ENCODE peak calls at places on chromosome 22, in nine cellular contexts. Q is iris pigment epithelial cell; I is neural crest cell; S is activated naive CD8-positive, alpha-beta T cell treated with anti-CD3 and anti-CD28 coated beads, Interleukin-2, amount 50 U/mL, for 24 hours; Z is kidney; X is activated CD8-positive, alpha-beta T cell treated with anti-CD3 and anti-CD28 coated beads, Interleukin-2, amount 10 ng/mL, durations not matched to agents 7 days and 5 days; U is ACHN; F is activated T-cell treated with anti-CD3 and anti-CD28 coated beads, Interleukin-2, amount 50 U/mL, for 72 hours; B is tibial nerve. E is an unnamed sample.
A peak's percentile ranks its signal among the peaks of the same experiment; 100 is the strongest.

GRCh38 chr22:49209452-49210195 is 618.0 kb downstream of the BRD1 start:
- DNase-seq in Q (no peak), I (no peak), S (no peak), Z (peak; percentile 75), X (no peak), U (no peak), F (no peak), B (no peak), E (peak; percentile 22)

GRCh38 chr22:27397948-27398330 is 403.6 kb downstream of the MN1 start:
- DNase-seq in Q (no peak), I (no peak), S (no peak), Z (peak; percentile 88), X (no peak), U (no peak), F (no peak), B (no peak), E (no peak)

GRCh38 chr22:30694638-30695350 is at the start of gene OSBP2:
- DNase-seq in Q (no peak), I (peak; percentile 48), S (peak; percentile 31), Z (peak; percentile 84), X (no peak), U (peak; percentile 2), F (peak; percentile 52), B (no peak), E (peak; percentile 80)

GRCh38 chr22:36075230-36075629 is 46.6 kb upstream of the RBFOX2 start:
- DNase-seq in Q (no peak), I (no peak), S (no peak), Z (no peak), X (no peak), U (no peak), F (no peak), B (no peak), E (no peak)

GRCh38 chr22:23215294-23216204 is 35.2 kb downstream of the BCR start:
- DNase-seq in Q (peak; percentile 57), I (no peak), S (no peak), Z (peak; percentile 54), X (no peak), U (no peak), F (peak; percentile 23), B (no peak), E (no peak)

GRCh38 chr22:50599816-50600454 is 658 bp upstream of the MAPK8IP2 start:
- DNase-seq in Q (peak; percentile 24), I (peak; percentile 76), S (peak; percentile 74), Z (peak; percentile 85), X (peak; percentile 79), U (peak; percentile 43), F (peak; percentile 75), B (no peak), E (peak; percentile 91)

GRCh38 chr22:37657590-37658132 is 862 bp upstream of the PDXP start:
- DNase-seq in Q (peak; percentile 25), I (no peak), S (no peak), Z (no peak), X (no peak), U (peak; percentile 31), F (no peak), B (no peak), E (no peak)

GRCh38 chr22:32684148-32684821 is 117.2 kb upstream of the TIMP3 start:
- DNase-seq in Q (no peak), I (no peak), S (no peak), Z (no peak), X (no peak), U (no peak), F (no peak), B (no peak), E (no peak)

GRCh38 chr22:45212992-45213751 is 27.5 kb downstream of the KIAA0930 start:
- DNase-seq in Q (peak; percentile 72), I (no peak), S (no peak), Z (peak; percentile 75), X (no peak), U (peak; percentile 55), F (no peak), B (no peak), E (no peak)

GRCh38 chr22:18116634-18117033 is 6.0 kb downstream of the TUBA8 start:
- DNase-seq in Q (no peak), I (no peak), S (no peak), Z (no peak), X (no peak), U (no peak), F (no peak), B (no peak), E (peak; percentile 29)

GRCh38 chr22:38228873-38229740 is 27.3 kb downstream of the MAFF start:
- DNase-seq in Q (peak; percentile 76), I (no peak), S (no peak), Z (no peak), X (no peak), U (no peak), F (no peak), B (no peak), E (no peak)

GRCh38 chr22:20441631-20442484 is 4.2 kb upstream of the SCARF2 start:
- DNase-seq in Q (peak; percentile 40), I (no peak), S (no peak), Z (peak; percentile 76), X (no peak), U (no peak), F (no peak), B (no peak), E (peak; percentile 47)

GRCh38 chr22:37063436-37064420 is 12.2 kb downstream of the KCTD17 start:
- DNase-seq in Q (no peak), I (no peak), S (no peak), Z (peak; percentile 67), X (no peak), U (no peak), F (no peak), B (no peak), E (no peak)

GRCh38 chr22:38155703-38156102 is 25.9 kb downstream of the PLA2G6 start:
- DNase-seq in Q (no peak), I (no peak), S (no peak), Z (no peak), X (no peak), U (no peak), F (no peak), B (no peak), E (no peak)

GRCh38 chr22:36039125-36039524 is 10.5 kb upstream of the RBFOX2 start:
- DNase-seq in Q (no peak), I (no peak), S (no peak), Z (no peak), X (no peak), U (no peak), F (no peak), B (no peak), E (no peak)

GRCh38 chr22:42932857-42933782 is 76.0 kb upstream of the ARFGAP3 start:
- DNase-seq in Q (no peak), I (no peak), S (peak; percentile 59), Z (no peak), X (no peak), U (no peak), F (peak; percentile 46), B (no peak), E (peak; percentile 34)

GRCh38 chr22:50486561-50487289 is at the start of gene MIOX:
- DNase-seq in Q (no peak), I (no peak), S (no peak), Z (peak; percentile 73), X (no peak), U (peak; percentile 65), F (no peak), B (no peak), E (no peak)

GRCh38 chr22:39462443-39463147 is 5.8 kb downstream of the MGAT3 start:
- DNase-seq in Q (no peak), I (no peak), S (no peak), Z (peak; percentile 88), X (no peak), U (no peak), F (no peak), B (no peak), E (peak; percentile 78)

GRCh38 chr22:30210235-30210831 is 36.2 kb downstream of the LIF start:
- DNase-seq in Q (peak; percentile 85), I (peak; percentile 27), S (no peak), Z (no peak), X (no peak), U (peak; percentile 86), F (no peak), B (no peak), E (peak; percentile 63)